ENCODE peak calls at places on chromosomes 11 and 22, in ten cellular contexts. D is AG10803; J is activated CD8-positive, alpha-beta T cell treated with anti-CD3 and anti-CD28 coated beads for 36 hours; V is WTC11; G is AG04450; Y is OCI-LY7; S is fibroblast of pulmonary artery; Q is body of pancreas; L is endothelial cell; W is hepatocyte. K is an unnamed sample.
A peak's percentile ranks its signal among the peaks of the same experiment; 100 is the strongest.

GRCh38 chr11:20438637-20439036 is 51.1 kb downstream of the PRMT3 start:
- DNase-seq in D (no peak), J (no peak), V (peak; percentile 18), G (no peak), Y (no peak), S (no peak), Q (no peak), L (no peak), W (no peak), K (no peak)

GRCh38 chr11:43825217-43825816 is 55.3 kb upstream of the ALKBH3 start:
- DNase-seq in D (peak; percentile 26), J (peak; percentile 22), V (no peak), G (no peak), Y (peak; percentile 4), S (peak; percentile 54), Q (peak; percentile 18), L (peak; percentile 36), W (peak; percentile 58), K (peak; percentile 66)

GRCh38 chr11:3631331-3631730 is 10.5 kb downstream of the ART5 start:
- DNase-seq in D (no peak), J (no peak), V (no peak), G (no peak), Y (no peak), S (no peak), Q (no peak), L (no peak), W (no peak), K (no peak)

GRCh38 chr11:134228625-134229024 is 4.2 kb downstream of the VPS26B start:
- DNase-seq in D (peak; percentile 86), J (peak; percentile 77), V (no peak), G (no peak), Y (peak; percentile 86), S (no peak), Q (no peak), L (no peak), W (no peak), K (no peak)

GRCh38 chr22:42697542-42698013 is 23.1 kb downstream of the A4GALT start:
- DNase-seq in D (peak; percentile 75), J (no peak), V (no peak), G (peak; percentile 44), Y (no peak), S (peak; percentile 93), Q (peak; percentile 58), L (no peak), W (peak; percentile 79), K (peak; percentile 94)

GRCh38 chr11:69002743-69003231 is 10.3 kb downstream of the MRGPRF start:
- DNase-seq in D (no peak), J (no peak), V (peak; percentile 8), G (no peak), Y (no peak), S (no peak), Q (no peak), L (no peak), W (peak; percentile 3), K (no peak)

GRCh38 chr11:110431212-110432073 is 1.7 kb downstream of the FDX1 start:
- DNase-seq in D (no peak), J (no peak), V (no peak), G (no peak), Y (peak; percentile 48), S (peak; percentile 26), Q (no peak), L (no peak), W (no peak), K (peak; percentile 32)

GRCh38 chr22:45261407-45262088 is 20.9 kb upstream of the KIAA0930 start:
- DNase-seq in D (no peak), J (no peak), V (no peak), G (no peak), Y (peak; percentile 65), S (no peak), Q (no peak), L (no peak), W (no peak), K (no peak)

GRCh38 chr11:119747868-119748660 is 19.1 kb upstream of the NECTIN1 start:
- DNase-seq in D (no peak), J (no peak), V (no peak), G (no peak), Y (no peak), S (no peak), Q (no peak), L (no peak), W (no peak), K (no peak)

GRCh38 chr11:125084761-125085231 is 21.7 kb downstream of the SLC37A2 start:
- DNase-seq in D (no peak), J (no peak), V (no peak), G (no peak), Y (no peak), S (no peak), Q (no peak), L (no peak), W (no peak), K (no peak)

GRCh38 chr11:83921447-83922192 is 635.5 kb upstream of the CCDC90B start:
- DNase-seq in D (no peak), J (no peak), V (no peak), G (no peak), Y (no peak), S (no peak), Q (no peak), L (no peak), W (no peak), K (no peak)

GRCh38 chr11:36356201-36356600 is 60.1 kb downstream of the PRR5L start:
- DNase-seq in D (peak; percentile 58), J (no peak), V (no peak), G (no peak), Y (peak; percentile 64), S (peak; percentile 23), Q (no peak), L (no peak), W (no peak), K (no peak)

DNA sequence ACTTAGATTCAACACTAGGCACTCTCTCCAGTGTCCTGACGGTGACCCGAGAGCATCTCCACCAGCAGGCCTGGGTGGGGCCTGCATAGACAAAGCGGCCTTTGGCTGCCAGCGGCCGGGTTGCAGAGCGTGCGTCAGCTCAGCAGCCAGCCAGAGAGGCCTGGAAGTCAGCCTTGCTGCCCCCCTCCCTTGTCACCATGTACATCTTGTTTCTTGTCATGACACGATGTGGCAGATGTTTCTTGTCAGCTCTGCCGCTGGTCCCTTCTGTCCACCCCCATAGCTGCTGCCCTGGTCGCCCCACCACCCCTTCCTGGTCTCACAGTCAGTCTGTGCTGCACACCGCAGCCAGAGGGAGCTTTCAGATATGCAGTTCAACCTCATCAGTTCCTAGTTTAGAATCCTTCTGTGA is 33.1 kb upstream of the CBX7 start:
- DNase-seq in D (peak; percentile 92), J (no peak), V (no peak), G (no peak), Y (no peak), S (peak; percentile 89), Q (no peak), L (no peak), W (no peak), K (no peak)
- TF ChIP-seq CTCF in D (peak; percentile 67), J (no peak), V (no peak), G (peak; percentile 48), Y (no peak), S (peak; percentile 62), Q (no peak), L (no peak), W (peak; percentile 19), K (no peak)

GRCh38 chr22:30821381-30821780 is 126.7 kb downstream of the OSBP2 start:
- DNase-seq in D (no peak), J (no peak), V (no peak), G (no peak), Y (no peak), S (no peak), Q (no peak), L (no peak), W (no peak), K (no peak)

GRCh38 chr22:30821863-30822215 is 127.2 kb downstream of the OSBP2 start:
- DNase-seq in D (no peak), J (no peak), V (no peak), G (no peak), Y (no peak), S (no peak), Q (no peak), L (no peak), W (no peak), K (no peak)

GRCh38 chr22:30813936-30814335 is 119.3 kb downstream of the OSBP2 start:
- DNase-seq in D (no peak), J (no peak), V (no peak), G (no peak), Y (no peak), S (no peak), Q (no peak), L (no peak), W (no peak), K (no peak)

GRCh38 chr22:30816413-30816812 is 121.7 kb downstream of the OSBP2 start:
- DNase-seq in D (no peak), J (no peak), V (no peak), G (no peak), Y (no peak), S (no peak), Q (no peak), L (no peak), W (no peak), K (peak; percentile 23)
- TF ChIP-seq CTCF in D (no peak), J (no peak), V (no peak), G (no peak), Y (no peak), S (no peak), Q (no peak), L (no peak), W (no peak), K (no peak)

GRCh38 chr11:6315811-6316425 is 4.4 kb downstream of the CAVIN3 start:
- DNase-seq in D (peak; percentile 62), J (peak; percentile 57), V (peak; percentile 68), G (no peak), Y (peak; percentile 62), S (peak; percentile 76), Q (peak; percentile 63), L (peak; percentile 52), W (peak; percentile 85), K (peak; percentile 73)
- TF ChIP-seq CTCF in D (peak; percentile 95), J (peak; percentile 76), V (peak; percentile 69), G (peak; percentile 92), Y (peak; percentile 87), S (peak; percentile 98), Q (peak; percentile 86), L (peak; percentile 57), W (peak; percentile 87), K (peak; percentile 80)

GRCh38 chr11:76512851-76513653 is 68.2 kb downstream of the EMSY start:
- DNase-seq in D (peak; percentile 61), J (no peak), V (no peak), G (peak; percentile 18), Y (peak; percentile 32), S (peak; percentile 69), Q (no peak), L (no peak), W (peak; percentile 26), K (peak; percentile 26)
- TF ChIP-seq CTCF in D (peak; percentile 59), J (peak; percentile 36), V (no peak), G (peak; percentile 52), Y (peak; percentile 80), S (peak; percentile 44), Q (peak; percentile 28), L (peak; percentile 34), W (peak; percentile 60), K (peak; percentile 33)